ENCODE peak calls at places on chromosome 22, in ten cellular contexts. One of them, this sample, is unnamed. For H3K27me3, the result is how much of the 10 kb centered on the place peaks cover.

GRCh38 chr22:30717331-30717921 is 22.8 kb downstream of the OSBP2 start:
- DNase-seq in tibial artery: no peak
- DNase-seq in CD8-positive, alpha-beta memory T cell: no peak
- DNase-seq in tibial nerve: no peak
- DNase-seq in GM23338: no peak
- DNase-seq in spleen: no peak
- DNase-seq in SJSA1: peak
- DNase-seq in stomach: no peak
- DNase-seq in HAP-1: no peak
- DNase-seq in HCT116: peak
- DNase-seq in this sample: peak

GRCh38 chr22:36546932-36547331 is 18.0 kb upstream of the EIF3D start:
- DNase-seq in tibial artery: no peak
- DNase-seq in CD8-positive, alpha-beta memory T cell: no peak
- DNase-seq in tibial nerve: no peak
- DNase-seq in GM23338: no peak
- DNase-seq in spleen: no peak
- DNase-seq in SJSA1: peak
- DNase-seq in stomach: no peak
- DNase-seq in HAP-1: no peak
- DNase-seq in HCT116: peak
- DNase-seq in this sample: peak

GRCh38 chr22:26573026-26573662 is 16.8 kb downstream of the TPST2 start:
- DNase-seq in tibial artery: peak
- DNase-seq in CD8-positive, alpha-beta memory T cell: no peak
- DNase-seq in tibial nerve: peak
- DNase-seq in GM23338: no peak
- DNase-seq in spleen: peak
- DNase-seq in SJSA1: peak
- DNase-seq in stomach: peak
- DNase-seq in HAP-1: no peak
- DNase-seq in HCT116: no peak
- DNase-seq in this sample: no peak

GRCh38 chr22:39234867-39235687 is 9.7 kb downstream of the PDGFB start:
- DNase-seq in tibial artery: no peak
- DNase-seq in CD8-positive, alpha-beta memory T cell: no peak
- DNase-seq in tibial nerve: no peak
- DNase-seq in GM23338: no peak
- DNase-seq in spleen: no peak
- DNase-seq in SJSA1: no peak
- DNase-seq in stomach: peak
- DNase-seq in HAP-1: no peak
- DNase-seq in HCT116: no peak
- DNase-seq in this sample: no peak

GRCh38 chr22:41780714-41781507 is 19.6 kb upstream of the CCDC134 start:
- DNase-seq in tibial artery: peak
- DNase-seq in CD8-positive, alpha-beta memory T cell: peak
- DNase-seq in tibial nerve: peak
- DNase-seq in GM23338: peak
- DNase-seq in spleen: peak
- DNase-seq in SJSA1: no peak
- DNase-seq in stomach: peak
- DNase-seq in HAP-1: no peak
- DNase-seq in HCT116: no peak
- DNase-seq in this sample: peak

GRCh38 chr22:36569999-36570398 is 41.0 kb upstream of the EIF3D start:
- DNase-seq in tibial artery: no peak
- DNase-seq in CD8-positive, alpha-beta memory T cell: no peak
- DNase-seq in tibial nerve: no peak
- DNase-seq in GM23338: peak
- DNase-seq in spleen: no peak
- DNase-seq in SJSA1: peak
- DNase-seq in stomach: no peak
- DNase-seq in HAP-1: no peak
- DNase-seq in HCT116: peak
- DNase-seq in this sample: peak

GRCh38 chr22:37329239-37330140 is 47.2 kb downstream of the CYTH4 start:
- DNase-seq in tibial artery: no peak
- DNase-seq in CD8-positive, alpha-beta memory T cell: no peak
- DNase-seq in tibial nerve: no peak
- DNase-seq in GM23338: no peak
- DNase-seq in spleen: no peak
- DNase-seq in SJSA1: no peak
- DNase-seq in stomach: no peak
- DNase-seq in HAP-1: no peak
- DNase-seq in HCT116: no peak
- DNase-seq in this sample: no peak

GRCh38 chr22:36386351-36386899 is 1.3 kb downstream of the MYH9 start:
- DNase-seq in tibial artery: peak
- DNase-seq in CD8-positive, alpha-beta memory T cell: no peak
- DNase-seq in tibial nerve: no peak
- DNase-seq in GM23338: no peak
- DNase-seq in spleen: peak
- DNase-seq in SJSA1: no peak
- DNase-seq in stomach: no peak
- DNase-seq in HAP-1: no peak
- DNase-seq in HCT116: no peak
- DNase-seq in this sample: no peak

GRCh38 chr22:39997939-39998726 is 3.4 kb downstream of the FAM83F start:
- DNase-seq in tibial artery: no peak
- DNase-seq in CD8-positive, alpha-beta memory T cell: no peak
- DNase-seq in tibial nerve: no peak
- DNase-seq in GM23338: peak
- DNase-seq in spleen: no peak
- DNase-seq in SJSA1: peak
- DNase-seq in stomach: peak
- DNase-seq in HAP-1: peak
- DNase-seq in HCT116: no peak
- DNase-seq in this sample: no peak

GRCh38 chr22:37985751-37986281 is 1.5 kb upstream of the SOX10 start:
- DNase-seq in tibial artery: no peak
- DNase-seq in CD8-positive, alpha-beta memory T cell: no peak
- DNase-seq in tibial nerve: no peak
- DNase-seq in GM23338: no peak
- DNase-seq in spleen: no peak
- DNase-seq in SJSA1: no peak
- DNase-seq in stomach: no peak
- DNase-seq in HAP-1: no peak
- DNase-seq in HCT116: no peak
- DNase-seq in this sample: no peak

GRCh38 chr22:46750861-46751260 is 11.6 kb upstream of the TBC1D22A start:
- DNase-seq in tibial artery: no peak
- DNase-seq in CD8-positive, alpha-beta memory T cell: no peak
- DNase-seq in tibial nerve: no peak
- DNase-seq in GM23338: no peak
- DNase-seq in spleen: no peak
- DNase-seq in SJSA1: no peak
- DNase-seq in stomach: peak
- DNase-seq in HAP-1: no peak
- DNase-seq in HCT116: no peak
- DNase-seq in this sample: no peak

GRCh38 chr22:48567213-48567975 is 1260.3 kb downstream of the BRD1 start:
- DNase-seq in tibial artery: no peak
- DNase-seq in CD8-positive, alpha-beta memory T cell: no peak
- DNase-seq in tibial nerve: no peak
- DNase-seq in GM23338: no peak
- DNase-seq in spleen: no peak
- DNase-seq in SJSA1: no peak
- DNase-seq in stomach: no peak
- DNase-seq in HAP-1: no peak
- DNase-seq in HCT116: no peak
- DNase-seq in this sample: no peak

GRCh38 chr22:40237788-40238424 is 60.2 kb downstream of the TNRC6B start:
- DNase-seq in tibial artery: no peak
- DNase-seq in CD8-positive, alpha-beta memory T cell: no peak
- DNase-seq in tibial nerve: no peak
- DNase-seq in GM23338: no peak
- DNase-seq in spleen: no peak
- DNase-seq in SJSA1: no peak
- DNase-seq in stomach: no peak
- DNase-seq in HAP-1: no peak
- DNase-seq in HCT116: no peak
- DNase-seq in this sample: peak

GRCh38 chr22:46069518-46070214 is 80.7 kb upstream of the PPARA start:
- DNase-seq in tibial artery: peak
- DNase-seq in CD8-positive, alpha-beta memory T cell: no peak
- DNase-seq in tibial nerve: peak
- DNase-seq in GM23338: no peak
- DNase-seq in spleen: peak
- DNase-seq in SJSA1: peak
- DNase-seq in stomach: peak
- DNase-seq in HAP-1: peak
- DNase-seq in HCT116: peak
- DNase-seq in this sample: peak

GRCh38 chr22:26362471-26362870 is 66.6 kb upstream of the ASPHD2 start:
- DNase-seq in tibial artery: no peak
- DNase-seq in CD8-positive, alpha-beta memory T cell: no peak
- DNase-seq in tibial nerve: no peak
- DNase-seq in GM23338: no peak
- DNase-seq in spleen: no peak
- DNase-seq in SJSA1: no peak
- DNase-seq in stomach: no peak
- DNase-seq in HAP-1: no peak
- DNase-seq in HCT116: no peak
- DNase-seq in this sample: peak

GRCh38 chr22:23845661-23846469 is 7.1 kb upstream of the DERL3 start:
- DNase-seq in tibial artery: no peak
- DNase-seq in CD8-positive, alpha-beta memory T cell: no peak
- DNase-seq in tibial nerve: no peak
- DNase-seq in GM23338: no peak
- DNase-seq in spleen: peak
- DNase-seq in SJSA1: no peak
- DNase-seq in stomach: no peak
- DNase-seq in HAP-1: no peak
- DNase-seq in HCT116: no peak
- DNase-seq in this sample: no peak
- H3K27me3 ChIP-seq in tibial artery: under half
- H3K27me3 ChIP-seq in CD8-positive, alpha-beta memory T cell: under half
- H3K27me3 ChIP-seq in tibial nerve: under half
- H3K27me3 ChIP-seq in GM23338: under half
- H3K27me3 ChIP-seq in spleen: under half
- H3K27me3 ChIP-seq in SJSA1: under half
- H3K27me3 ChIP-seq in stomach: under half
- H3K27me3 ChIP-seq in HAP-1: under half
- H3K27me3 ChIP-seq in HCT116: under half
- H3K27me3 ChIP-seq in this sample: under half

GRCh38 chr22:29136715-29137700 is 64.2 kb downstream of the KREMEN1 start:
- DNase-seq in tibial artery: no peak
- DNase-seq in CD8-positive, alpha-beta memory T cell: no peak
- DNase-seq in tibial nerve: no peak
- DNase-seq in GM23338: no peak
- DNase-seq in spleen: no peak
- DNase-seq in SJSA1: no peak
- DNase-seq in stomach: no peak
- DNase-seq in HAP-1: no peak
- DNase-seq in HCT116: no peak
- DNase-seq in this sample: no peak
- H3K27me3 ChIP-seq in tibial artery: under half
- H3K27me3 ChIP-seq in CD8-positive, alpha-beta memory T cell: under half
- H3K27me3 ChIP-seq in tibial nerve: under half
- H3K27me3 ChIP-seq in GM23338: under half
- H3K27me3 ChIP-seq in spleen: under half
- H3K27me3 ChIP-seq in SJSA1: under half
- H3K27me3 ChIP-seq in stomach: under half
- H3K27me3 ChIP-seq in HAP-1: under half
- H3K27me3 ChIP-seq in HCT116: under half
- H3K27me3 ChIP-seq in this sample: under half

DNA sequence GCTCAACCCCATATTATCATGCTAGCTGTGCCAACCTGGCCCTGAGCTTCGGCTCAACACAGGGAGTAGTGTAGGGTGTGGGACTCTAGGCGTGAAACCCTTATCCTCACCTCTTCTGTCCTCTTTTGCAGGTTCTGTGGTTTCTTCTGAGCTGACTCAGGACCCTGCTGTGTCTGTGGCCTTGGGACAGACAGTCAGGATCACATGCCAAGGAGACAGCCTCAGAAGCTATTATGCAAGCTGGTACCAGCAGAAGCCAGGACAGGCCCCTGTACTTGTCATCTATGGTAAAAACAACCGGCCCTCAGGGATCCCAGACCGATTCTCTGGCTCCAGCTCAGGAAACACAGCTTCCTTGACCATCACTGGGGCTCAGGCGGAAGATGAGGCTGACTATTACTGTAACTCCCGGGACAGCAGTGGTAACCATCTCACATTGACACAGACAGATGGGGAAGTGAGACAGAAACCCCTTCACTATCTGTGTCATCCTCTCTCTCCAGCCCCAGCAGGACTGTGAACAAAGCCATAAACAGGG is 76.4 kb downstream of the GGTLC2 start:
- DNase-seq in tibial artery: no peak
- DNase-seq in CD8-positive, alpha-beta memory T cell: no peak
- DNase-seq in tibial nerve: no peak
- DNase-seq in GM23338: no peak
- DNase-seq in spleen: no peak
- DNase-seq in SJSA1: no peak
- DNase-seq in stomach: no peak
- DNase-seq in HAP-1: no peak
- DNase-seq in HCT116: no peak
- DNase-seq in this sample: no peak
- H3K27me3 ChIP-seq in tibial artery: under half
- H3K27me3 ChIP-seq in CD8-positive, alpha-beta memory T cell: under half
- H3K27me3 ChIP-seq in tibial nerve: under half
- H3K27me3 ChIP-seq in GM23338: half or more
- H3K27me3 ChIP-seq in spleen: under half
- H3K27me3 ChIP-seq in SJSA1: under half
- H3K27me3 ChIP-seq in stomach: under half
- H3K27me3 ChIP-seq in HAP-1: under half
- H3K27me3 ChIP-seq in HCT116: under half
- H3K27me3 ChIP-seq in this sample: under half

GRCh38 chr22:44330727-44331660 is 18.2 kb upstream of the SHISAL1 start:
- DNase-seq in tibial artery: no peak
- DNase-seq in CD8-positive, alpha-beta memory T cell: no peak
- DNase-seq in tibial nerve: no peak
- DNase-seq in GM23338: peak
- DNase-seq in spleen: no peak
- DNase-seq in SJSA1: no peak
- DNase-seq in stomach: no peak
- DNase-seq in HAP-1: no peak
- DNase-seq in HCT116: no peak
- DNase-seq in this sample: no peak
- H3K27me3 ChIP-seq in tibial artery: under half
- H3K27me3 ChIP-seq in CD8-positive, alpha-beta memory T cell: under half
- H3K27me3 ChIP-seq in tibial nerve: under half
- H3K27me3 ChIP-seq in GM23338: under half
- H3K27me3 ChIP-seq in spleen: under half
- H3K27me3 ChIP-seq in SJSA1: under half
- H3K27me3 ChIP-seq in stomach: under half
- H3K27me3 ChIP-seq in HAP-1: under half
- H3K27me3 ChIP-seq in HCT116: under half
- H3K27me3 ChIP-seq in this sample: under half

GRCh38 chr22:20231499-20232236 is 36.5 kb downstream of the RTN4R start:
- DNase-seq in tibial artery: no peak
- DNase-seq in CD8-positive, alpha-beta memory T cell: no peak
- DNase-seq in tibial nerve: no peak
- DNase-seq in GM23338: no peak
- DNase-seq in spleen: no peak
- DNase-seq in SJSA1: no peak
- DNase-seq in stomach: no peak
- DNase-seq in HAP-1: no peak
- DNase-seq in HCT116: no peak
- DNase-seq in this sample: no peak
- H3K27me3 ChIP-seq in tibial artery: under half
- H3K27me3 ChIP-seq in CD8-positive, alpha-beta memory T cell: under half
- H3K27me3 ChIP-seq in tibial nerve: under half
- H3K27me3 ChIP-seq in GM23338: under half
- H3K27me3 ChIP-seq in spleen: under half
- H3K27me3 ChIP-seq in SJSA1: under half
- H3K27me3 ChIP-seq in stomach: under half
- H3K27me3 ChIP-seq in HAP-1: under half
- H3K27me3 ChIP-seq in HCT116: under half
- H3K27me3 ChIP-seq in this sample: under half

This sample was measured in brain microvascular endothelial cell.